ENCODE peak calls at places on chromosomes 16 and 17, in seven cellular contexts. E is foreskin fibroblast, B is IMR-90, Q is AG10803, O is ovary, T is fibroblast of villous mesenchyme, W is progenitor cell of endocrine pancreas. A is an unnamed sample.
A peak's percentile ranks its signal among the peaks of the same experiment; 100 is the strongest.

GRCh38 chr17:35555695-35556094 is 4.9 kb downstream of the SLFN14 start:
- DNase-seq in E (no peak), B (no peak), Q (no peak), O (no peak), T (no peak), W (no peak), A (no peak)

GRCh38 chr17:2171725-2172446 is 117.0 kb downstream of the HIC1 start:
- DNase-seq in E (peak; percentile 95), B (peak; percentile 99), Q (peak; percentile 98), O (peak; percentile 91), T (peak; percentile 99), W (no peak), A (peak; percentile 97)

GRCh38 chr17:8143581-8144400 is 8.4 kb downstream of the PER1 start:
- DNase-seq in E (no peak), B (no peak), Q (no peak), O (peak; percentile 67), T (no peak), W (no peak), A (peak; percentile 22)

GRCh38 chr17:39618252-39618913 is 8.4 kb upstream of the PPP1R1B start:
- DNase-seq in E (no peak), B (no peak), Q (no peak), O (no peak), T (peak; percentile 17), W (no peak), A (no peak)

GRCh38 chr16:74232831-74233465 is 63.7 kb upstream of the PSMD7 start:
- DNase-seq in E (no peak), B (no peak), Q (no peak), O (no peak), T (no peak), W (no peak), A (no peak)

GRCh38 chr16:3536271-3536671 is 35.5 kb downstream of the CLUAP1 start:
- DNase-seq in E (peak; percentile 63), B (peak; percentile 93), Q (peak; percentile 82), O (no peak), T (peak; percentile 86), W (no peak), A (peak; percentile 64)

GRCh38 chr17:7308625-7309433 is 1.4 kb downstream of the EIF5A start:
- DNase-seq in E (peak; percentile 71), B (peak; percentile 77), Q (peak; percentile 77), O (peak; percentile 79), T (peak; percentile 87), W (no peak), A (peak; percentile 86)

GRCh38 chr16:19595043-19595767 is 39.7 kb downstream of the VPS35L start:
- DNase-seq in E (peak; percentile 68), B (peak; percentile 83), Q (no peak), O (peak; percentile 21), T (peak; percentile 26), W (no peak), A (peak; percentile 77)

GRCh38 chr17:20993863-20994778 is 48.7 kb downstream of the USP22 start:
- DNase-seq in E (no peak), B (no peak), Q (no peak), O (no peak), T (no peak), W (no peak), A (no peak)

GRCh38 chr16:25108054-25108453 is 3.5 kb upstream of the LCMT1 start:
- DNase-seq in E (no peak), B (no peak), Q (no peak), O (no peak), T (no peak), W (no peak), A (no peak)

GRCh38 chr16:74304164-74304834 is 7.7 kb downstream of the PSMD7 start:
- DNase-seq in E (no peak), B (no peak), Q (no peak), O (no peak), T (no peak), W (no peak), A (peak; percentile 18)

GRCh38 chr16:68496689-68497088 is 42.4 kb upstream of the ZFP90 start:
- DNase-seq in E (no peak), B (no peak), Q (no peak), O (no peak), T (peak; percentile 4), W (no peak), A (no peak)

GRCh38 chr17:68777243-68777855 is 176.2 kb upstream of the FAM20A start:
- DNase-seq in E (peak; percentile 88), B (peak; percentile 67), Q (peak; percentile 96), O (peak; percentile 81), T (peak; percentile 83), W (peak; percentile 26), A (peak; percentile 91)

GRCh38 chr16:9119795-9120194 is 28.4 kb downstream of the HAPSTR1 start:
- DNase-seq in E (peak; percentile 85), B (peak; percentile 84), Q (peak; percentile 97), O (peak; percentile 66), T (peak; percentile 72), W (no peak), A (peak; percentile 93)

GRCh38 chr17:50262001-50262794 is 12.1 kb upstream of the TMEM92 start:
- DNase-seq in E (no peak), B (no peak), Q (no peak), O (no peak), T (no peak), W (no peak), A (no peak)

GRCh38 chr16:30491744-30492308 is 19.3 kb downstream of the ITGAL start:
- DNase-seq in E (peak; percentile 83), B (peak; percentile 83), Q (peak; percentile 77), O (no peak), T (peak; percentile 73), W (no peak), A (peak; percentile 76)

GRCh38 chr16:84175351-84176081 is 11.3 kb downstream of the TAF1C start:
- DNase-seq in E (peak; percentile 60), B (peak; percentile 53), Q (peak; percentile 29), O (no peak), T (peak; percentile 47), W (peak; percentile 47), A (no peak)

GRCh38 chr17:42891539-42892152 is 9.0 kb upstream of the G6PC1 start:
- DNase-seq in E (no peak), B (peak; percentile 33), Q (peak; percentile 28), O (peak; percentile 58), T (no peak), W (no peak), A (peak; percentile 13)

GRCh38 chr16:54098247-54098646 is 188.3 kb downstream of the IRX3 start:
- DNase-seq in E (no peak), B (no peak), Q (no peak), O (no peak), T (no peak), W (no peak), A (no peak)

DNA sequence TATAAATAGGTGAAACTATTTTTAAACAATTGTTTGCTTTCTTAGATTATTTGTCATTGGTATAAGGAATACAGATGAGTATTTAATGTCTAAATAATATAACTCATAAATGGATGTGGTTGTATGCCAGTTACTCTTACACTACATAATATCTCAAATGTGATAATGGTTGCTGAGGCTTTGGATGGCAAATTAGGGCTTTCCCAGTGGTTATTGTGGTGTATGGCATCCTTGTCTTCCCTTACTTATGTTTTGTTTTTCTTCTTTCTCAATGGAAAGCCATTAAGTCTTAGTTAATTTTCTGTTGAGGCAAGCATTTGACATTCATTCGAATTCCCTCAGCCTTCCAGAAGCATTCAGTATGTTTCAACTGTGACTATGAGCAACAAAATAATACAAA is 10.5 kb downstream of the OMG start:
- DNase-seq in E (no peak), B (no peak), Q (no peak), O (no peak), T (no peak), W (no peak), A (no peak)
- TF ChIP-seq CTCF in E (no peak), B (no peak), Q (no peak), O (no peak), T (no peak), W (peak; percentile 14), A (no peak)

DNA sequence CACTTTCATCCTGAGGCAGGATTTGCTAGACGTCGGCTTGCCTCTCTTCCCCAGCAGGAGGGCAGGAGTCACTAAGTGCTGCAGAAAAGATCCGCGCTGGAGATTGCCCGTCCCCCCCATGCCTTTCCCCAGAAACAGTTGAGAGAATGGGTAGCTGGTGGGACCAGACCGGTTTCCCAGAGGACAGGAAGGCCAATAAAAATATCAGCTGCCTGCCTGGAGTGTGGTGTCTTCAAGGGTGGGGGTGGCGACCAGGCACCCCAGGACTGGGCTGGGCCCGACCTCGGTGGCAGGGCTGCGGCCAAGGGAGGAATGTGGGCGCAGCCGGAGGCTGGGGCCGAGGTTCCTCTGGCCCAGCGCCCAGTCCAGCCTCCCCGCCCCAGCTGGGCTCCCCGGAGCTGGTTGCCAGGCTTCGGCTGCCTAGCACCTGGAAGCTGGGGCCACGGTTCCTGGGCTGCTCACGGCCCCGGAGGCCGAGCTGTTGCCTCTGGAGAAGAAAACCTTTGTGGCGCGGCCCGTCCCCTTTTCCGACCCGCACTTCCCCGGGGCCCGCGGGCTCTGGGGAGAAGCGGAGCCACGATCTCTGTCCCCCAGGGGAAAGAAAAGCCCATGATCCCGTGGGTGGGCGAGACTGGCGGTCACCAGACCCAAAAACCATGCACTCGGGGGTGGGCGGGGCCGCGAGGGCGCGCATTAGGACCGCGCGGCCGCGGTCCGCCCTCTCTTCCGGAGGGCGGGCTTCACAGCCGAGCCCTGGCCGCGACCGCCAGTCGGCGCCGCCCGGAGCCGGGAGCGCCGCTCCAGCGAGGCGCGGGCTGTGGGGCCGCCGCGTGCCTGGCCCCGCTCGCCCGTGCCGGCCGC is at the start of gene TRAF4:
- DNase-seq in E (peak; percentile 85), B (peak; percentile 84), Q (peak; percentile 92), O (peak; percentile 76), T (peak; percentile 91), W (peak; percentile 70), A (peak; percentile 83)
- TF ChIP-seq CTCF in E (peak; percentile 5), B (peak; percentile 39), Q (peak; percentile 28), O (peak; percentile 71), T (peak; percentile 12), W (no peak), A (peak; percentile 14)

DNA sequence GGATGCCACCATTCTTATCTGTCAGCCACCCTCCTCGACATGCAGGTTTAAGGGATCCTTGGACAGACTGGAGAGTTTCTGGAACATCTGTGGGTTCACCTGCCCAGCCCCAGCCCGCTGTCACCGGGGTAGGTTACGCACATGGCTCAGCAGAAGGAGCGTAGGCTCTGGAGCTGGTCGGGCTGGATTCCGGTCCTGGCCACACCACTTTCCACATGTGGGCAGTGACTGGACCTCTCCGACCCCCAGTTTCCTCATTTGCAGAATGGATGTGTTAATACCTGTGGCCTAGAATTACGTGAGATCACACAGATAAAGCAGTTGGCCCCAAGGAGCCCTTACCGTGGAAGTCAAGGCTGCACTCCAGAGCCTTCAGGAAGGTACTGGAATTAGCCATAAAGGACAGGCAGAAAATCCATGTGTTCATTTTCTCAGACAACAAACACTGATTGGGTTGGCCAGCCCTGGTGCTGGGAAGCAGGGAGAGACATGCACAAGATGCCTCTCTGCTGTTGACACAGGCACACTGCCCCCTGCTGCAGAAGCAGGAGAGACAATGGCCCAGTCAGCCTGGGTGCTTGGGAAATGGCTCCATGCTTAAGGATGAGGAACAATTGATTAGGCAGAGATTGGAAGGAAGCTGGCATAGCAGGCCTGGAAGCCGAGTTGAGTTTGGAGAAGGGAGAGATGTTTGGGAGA is 58.8 kb downstream of the SF3B3 start:
- DNase-seq in E (no peak), B (no peak), Q (no peak), O (no peak), T (no peak), W (no peak), A (peak; percentile 22)
- TF ChIP-seq CTCF in E (no peak), B (peak; percentile 20), Q (peak; percentile 13), O (no peak), T (peak; percentile 40), W (peak; percentile 35), A (peak; percentile 35)

DNA sequence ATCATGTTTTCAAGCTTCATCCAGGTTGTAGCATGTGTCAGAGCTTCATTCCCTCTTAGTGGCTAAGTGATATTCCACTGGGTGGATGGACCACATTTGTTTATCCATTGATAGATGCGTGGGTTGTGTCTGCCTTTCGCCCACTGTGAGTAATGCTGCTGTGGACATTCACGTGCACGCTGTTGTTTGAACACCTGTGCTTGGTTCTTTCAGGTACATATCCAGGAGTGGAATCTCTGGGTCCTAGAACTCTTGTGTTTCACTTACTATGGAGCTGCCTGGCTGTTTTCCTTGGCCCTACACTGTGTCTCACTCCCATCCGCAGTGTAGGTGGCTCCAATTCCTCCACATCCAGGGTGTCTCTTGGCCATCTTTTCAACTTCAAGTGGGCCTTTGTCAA is 224.2 kb downstream of the C16orf95 start:
- DNase-seq in E (no peak), B (no peak), Q (no peak), O (no peak), T (no peak), W (no peak), A (no peak)
- TF ChIP-seq CTCF in E (no peak), B (no peak), Q (no peak), O (no peak), T (no peak), W (no peak), A (no peak)